ENCODE peak calls at places on chromosomes 7 and 10, in ten cellular contexts. R is cardiac fibroblast, H is GM12865, K is H9, L is neural progenitor cell, M is A549, S is ovary, A is IMR-90, I is cardiac muscle cell, T is transverse colon. Z is an unnamed sample.

GRCh38 chr7:36287371-36288241 is 102.1 kb upstream of the ANLN start:
- DNase-seq in M (no peak), L (no peak), T (no peak), I (no peak), R (no peak), S (no peak), H (peak; percentile 62), A (no peak), K (no peak), Z (no peak)

GRCh38 chr10:60717852-60718251 is 60.4 kb upstream of the CDK1 start:
- DNase-seq in R (peak; percentile 6), H (peak; percentile 35), S (no peak), K (no peak), A (no peak), L (no peak), I (no peak), T (no peak), M (no peak), Z (no peak)

GRCh38 chr7:26705567-26705966 is 158.8 kb downstream of the SKAP2 start:
- DNase-seq in H (no peak), L (no peak), K (no peak), R (peak; percentile 94), T (no peak), S (no peak), A (peak; percentile 97), M (peak; percentile 54), I (no peak), Z (peak; percentile 82)

GRCh38 chr7:111788426-111788825 is 226.1 kb upstream of the IMMP2L start:
- DNase-seq in R (peak; percentile 24), T (no peak), I (peak; percentile 35), L (peak; percentile 67), A (peak; percentile 61), H (no peak), S (no peak), M (no peak), K (no peak), Z (peak; percentile 49)

GRCh38 chr7:4681922-4682620 is at the start of gene FOXK1:
- DNase-seq in K (peak; percentile 59), H (peak; percentile 89), A (peak; percentile 65), T (peak; percentile 81), S (peak; percentile 73), L (peak; percentile 89), R (peak; percentile 60), M (peak; percentile 46), I (peak; percentile 88), Z (peak; percentile 74)

GRCh38 chr10:4939224-4940072 is 23.8 kb upstream of the AKR1C1 start:
- DNase-seq in K (no peak), L (no peak), A (no peak), M (no peak), I (no peak), R (peak; percentile 59), T (no peak), S (no peak), H (no peak), Z (peak; percentile 50)

GRCh38 chr10:119205926-119206602 is 1.3 kb upstream of the GRK5 start:
- DNase-seq in I (no peak), H (peak; percentile 90), A (no peak), R (no peak), S (no peak), L (peak; percentile 55), T (peak; percentile 77), M (peak; percentile 64), K (peak; percentile 49), Z (no peak)

GRCh38 chr10:132738454-132739224 is 47.3 kb downstream of the NKX6-2 start:
- DNase-seq in A (no peak), H (no peak), S (no peak), R (no peak), M (no peak), L (no peak), T (no peak), K (no peak), I (no peak), Z (no peak)

GRCh38 chr7:105205592-105206211 is 183.0 kb downstream of the SRPK2 start:
- DNase-seq in H (no peak), S (no peak), M (no peak), R (peak; percentile 15), K (no peak), A (no peak), L (no peak), I (no peak), T (no peak), Z (no peak)

GRCh38 chr7:74544706-74545469 is 91.2 kb downstream of the GTF2IRD1 start:
- DNase-seq in K (peak; percentile 70), I (peak; percentile 46), A (peak; percentile 64), S (no peak), T (peak; percentile 65), R (peak; percentile 65), H (peak; percentile 72), L (peak; percentile 82), M (peak; percentile 42), Z (peak; percentile 46)

GRCh38 chr7:99004781-99005500 is 126.6 kb downstream of the TRRAP start:
- DNase-seq in A (no peak), T (no peak), R (no peak), L (no peak), I (no peak), K (no peak), S (no peak), H (no peak), M (no peak), Z (no peak)

GRCh38 chr10:49746626-49747302 is 15.4 kb downstream of the OGDHL start:
- DNase-seq in I (no peak), H (no peak), S (no peak), L (no peak), R (no peak), K (peak; percentile 13), M (no peak), A (no peak), T (no peak), Z (no peak)
- TF ChIP-seq CTCF in I (no peak), H (no peak), S (no peak), L (no peak), R (no peak), K (no peak), M (no peak), A (no peak), T (no peak), Z (no peak)

GRCh38 chr7:45890125-45890901 is 2.0 kb downstream of the IGFBP1 start:
- DNase-seq in L (no peak), A (no peak), M (no peak), K (no peak), T (no peak), I (no peak), H (no peak), S (no peak), R (no peak), Z (no peak)

GRCh38 chr7:45889367-45890067 is 1.2 kb downstream of the IGFBP1 start:
- DNase-seq in S (no peak), M (no peak), T (no peak), H (no peak), A (no peak), K (no peak), R (no peak), I (no peak), L (no peak), Z (no peak)

GRCh38 chr7:45888993-45889366 is 692 bp downstream of the IGFBP1 start:
- DNase-seq in A (no peak), L (no peak), I (no peak), T (no peak), H (no peak), R (no peak), M (peak; percentile 43), K (peak; percentile 51), S (no peak), Z (no peak)

GRCh38 chr7:45886931-45887667 is 1.2 kb upstream of the IGFBP1 start:
- DNase-seq in S (no peak), T (no peak), M (no peak), K (no peak), A (no peak), H (no peak), I (no peak), L (no peak), R (no peak), Z (no peak)

DNA sequence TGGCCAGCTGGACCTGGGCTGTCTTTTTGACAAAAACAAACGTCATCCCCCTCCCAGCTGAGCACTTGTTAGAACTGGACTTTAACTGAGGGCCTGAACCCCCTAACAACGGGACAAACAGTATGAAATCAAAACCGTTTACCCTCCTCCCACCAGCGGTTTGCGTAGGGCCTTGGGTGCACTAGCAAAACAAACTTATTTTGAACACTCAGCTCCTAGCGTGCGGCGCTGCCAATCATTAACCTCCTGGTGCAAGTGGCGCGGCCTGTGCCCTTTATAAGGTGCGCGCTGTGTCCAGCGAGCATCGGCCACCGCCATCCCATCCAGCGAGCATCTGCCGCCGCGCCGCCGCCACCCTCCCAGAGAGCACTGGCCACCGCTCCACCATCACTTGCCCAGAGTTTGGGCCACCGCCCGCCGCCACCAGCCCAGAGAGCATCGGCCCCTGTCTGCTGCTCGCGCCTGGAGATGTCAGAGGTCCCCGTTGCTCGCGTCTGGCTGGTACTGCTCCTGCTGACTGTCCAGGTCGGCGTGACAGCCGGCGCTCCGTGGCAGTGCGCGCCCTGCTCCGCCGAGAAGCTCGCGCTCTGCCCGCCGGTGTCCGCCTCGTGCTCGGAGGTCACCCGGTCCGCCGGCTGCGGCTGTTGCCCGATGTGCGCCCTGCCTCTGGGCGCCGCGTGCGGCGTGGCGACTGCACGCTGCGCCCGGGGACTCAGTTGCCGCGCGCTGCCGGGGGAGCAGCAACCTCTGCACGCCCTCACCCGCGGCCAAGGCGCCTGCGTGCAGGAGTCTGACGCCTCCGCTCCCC is at the start of gene IGFBP1:
- DNase-seq in M (no peak), L (peak; percentile 52), A (peak; percentile 25), T (no peak), R (no peak), K (peak; percentile 45), H (peak; percentile 10), S (no peak), I (peak; percentile 56), Z (peak; percentile 29)
- TF ChIP-seq CTCF in M (no peak), L (no peak), A (no peak), T (no peak), R (no peak), K (no peak), H (no peak), S (no peak), I (no peak), Z (no peak)

GRCh38 chr10:130336612-130337304 is 200.6 kb downstream of the GLRX3 start:
- DNase-seq in H (no peak), A (no peak), R (no peak), I (no peak), L (peak; percentile 65), T (no peak), M (no peak), S (no peak), K (peak; percentile 55), Z (no peak)
- TF ChIP-seq CTCF in H (no peak), A (no peak), R (no peak), I (no peak), L (peak; percentile 60), T (no peak), M (no peak), S (no peak), K (peak; percentile 68), Z (no peak)

DNA sequence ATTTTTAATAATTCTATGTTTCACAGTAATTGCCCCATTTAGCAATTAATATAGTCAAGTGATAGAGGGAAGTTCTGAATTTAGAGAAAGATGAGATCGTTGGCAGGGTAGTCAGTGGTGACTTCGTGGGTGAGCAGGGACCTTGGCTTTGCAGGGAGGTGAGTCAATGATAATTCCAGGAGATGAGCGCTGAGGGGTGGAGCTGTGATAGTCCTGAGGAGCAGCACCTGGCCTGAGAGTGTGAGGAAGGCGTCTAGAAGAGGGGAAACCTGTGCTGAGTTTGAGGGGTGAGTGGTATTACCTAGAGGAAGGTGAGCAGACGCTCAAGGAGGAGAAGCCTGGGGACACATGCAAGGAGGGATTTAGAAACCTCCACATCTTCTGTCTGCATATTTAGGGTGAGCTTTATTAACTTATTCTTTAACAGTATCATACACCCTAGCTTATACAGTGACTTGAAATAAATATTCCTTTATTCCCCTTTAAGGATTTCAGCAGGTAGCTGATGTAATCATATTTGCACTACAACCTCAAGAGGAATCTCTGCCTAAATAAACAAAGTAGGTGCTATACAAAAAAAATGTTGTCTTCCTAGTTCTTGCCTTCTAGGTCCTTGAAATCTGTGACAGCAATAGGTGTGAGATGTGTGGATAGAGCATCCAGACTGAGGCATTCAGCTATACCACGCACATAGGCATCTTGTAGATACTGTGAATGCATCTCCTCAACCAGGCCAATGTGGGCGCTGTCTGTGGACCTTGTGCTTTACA is 2.1 kb upstream of the TRIL start:
- DNase-seq in A (no peak), H (no peak), K (no peak), M (no peak), I (no peak), R (no peak), L (no peak), T (no peak), S (no peak), Z (peak; percentile 29)
- TF ChIP-seq CTCF in A (no peak), H (no peak), K (no peak), M (no peak), I (no peak), R (no peak), L (no peak), T (no peak), S (no peak), Z (no peak)